ENCODE peak calls at places on chromosomes 1 and 21, in nine cellular contexts. K, P, T, M, W, Q, R, X and Y are unnamed samples.
A peak's percentile ranks its signal among the peaks of the same experiment; 100 is the strongest.

GRCh38 chr1:21705303-21705980 is 36.3 kb upstream of the RAP1GAP start:
- DNase-seq in K (no peak), P (no peak), T (no peak), M (peak; percentile 32), W (no peak), Q (no peak), R (no peak), X (no peak), Y (no peak)

GRCh38 chr1:155300553-155301329 is 497 bp downstream of the PKLR start:
- DNase-seq in K (no peak), P (no peak), T (no peak), M (no peak), W (no peak), Q (no peak), R (peak; percentile 47), X (no peak), Y (no peak)

GRCh38 chr1:180155202-180155682 is 573 bp downstream of the QSOX1 start:
- DNase-seq in K (peak; percentile 29), P (no peak), T (peak; percentile 19), M (peak; percentile 20), W (peak; percentile 24), Q (peak; percentile 11), R (no peak), X (no peak), Y (no peak)

GRCh38 chr1:234659538-234659937 is 49.6 kb upstream of the IRF2BP2 start:
- DNase-seq in K (peak; percentile 71), P (no peak), T (no peak), M (no peak), W (no peak), Q (no peak), R (peak; percentile 82), X (peak; percentile 42), Y (no peak)

GRCh38 chr1:9345922-9346321 is 53.2 kb downstream of the SPSB1 start:
- DNase-seq in K (no peak), P (no peak), T (no peak), M (no peak), W (no peak), Q (no peak), R (no peak), X (no peak), Y (no peak)

GRCh38 chr21:34669149-34669879 is 520 bp downstream of the CLIC6 start:
- DNase-seq in K (no peak), P (peak; percentile 50), T (peak; percentile 40), M (peak; percentile 17), W (peak; percentile 81), Q (peak; percentile 15), R (peak; percentile 58), X (no peak), Y (no peak)

GRCh38 chr1:13801232-13801631 is 101.2 kb downstream of the PRDM2 start:
- DNase-seq in K (no peak), P (no peak), T (no peak), M (no peak), W (no peak), Q (no peak), R (no peak), X (no peak), Y (no peak)

GRCh38 chr1:7591565-7591964 is 179.5 kb upstream of the VAMP3 start:
- DNase-seq in K (no peak), P (no peak), T (no peak), M (no peak), W (no peak), Q (no peak), R (no peak), X (no peak), Y (no peak)

GRCh38 chr1:109864960-109865611 is 45.6 kb upstream of the CSF1 start:
- DNase-seq in K (no peak), P (no peak), T (no peak), M (no peak), W (no peak), Q (no peak), R (no peak), X (no peak), Y (peak; percentile 92)

GRCh38 chr1:75786901-75787455 is 922 bp downstream of the RABGGTB start:
- DNase-seq in K (no peak), P (no peak), T (peak; percentile 27), M (no peak), W (no peak), Q (no peak), R (no peak), X (no peak), Y (no peak)

GRCh38 chr21:37866027-37866426 is 50.2 kb downstream of the KCNJ6 start:
- DNase-seq in K (no peak), P (no peak), T (no peak), M (no peak), W (peak; percentile 16), Q (no peak), R (no peak), X (no peak), Y (no peak)

GRCh38 chr1:201191723-201192477 is 1.3 kb downstream of the IGFN1 start:
- DNase-seq in K (peak; percentile 17), P (no peak), T (no peak), M (no peak), W (no peak), Q (no peak), R (no peak), X (peak; percentile 37), Y (peak; percentile 61)

GRCh38 chr1:113146242-113147072 is 73.5 kb downstream of the LRIG2 start:
- DNase-seq in K (peak; percentile 61), P (peak; percentile 32), T (peak; percentile 71), M (no peak), W (no peak), Q (no peak), R (peak; percentile 35), X (no peak), Y (no peak)

GRCh38 chr1:247299723-247300381 is 31.8 kb downstream of the ZNF496 start:
- DNase-seq in K (no peak), P (no peak), T (no peak), M (no peak), W (no peak), Q (no peak), R (no peak), X (no peak), Y (no peak)

GRCh38 chr21:41501919-41502318 is 6.0 kb downstream of the TMPRSS2 start:
- DNase-seq in K (no peak), P (no peak), T (no peak), M (no peak), W (no peak), Q (no peak), R (no peak), X (no peak), Y (no peak)

GRCh38 chr21:34110594-34111202 is 37.3 kb downstream of the MRPS6 start:
- DNase-seq in K (no peak), P (no peak), T (no peak), M (no peak), W (no peak), Q (no peak), R (no peak), X (no peak), Y (no peak)

GRCh38 chr1:96002969-96003964 is 718.3 kb upstream of the PTBP2 start:
- DNase-seq in K (no peak), P (no peak), T (no peak), M (no peak), W (no peak), Q (no peak), R (no peak), X (no peak), Y (no peak)

GRCh38 chr1:198520524-198521254 is 19.8 kb downstream of the ATP6V1G3 start:
- DNase-seq in K (no peak), P (no peak), T (peak; percentile 84), M (no peak), W (peak; percentile 76), Q (no peak), R (no peak), X (no peak), Y (no peak)